ENCODE peak calls at places on chromosomes 12 and 14, in five cellular contexts. One of them, this sample, is unnamed.

GRCh38 chr12:78179346-78179745 is 348.7 kb downstream of the NAV3 start:
- DNase-seq in A549: no peak
- DNase-seq in endothelial cell of umbilical vein: no peak
- DNase-seq in K562: no peak
- DNase-seq in GM12878: no peak
- DNase-seq in this sample: no peak

GRCh38 chr14:24052656-24053547 is 1.1 kb downstream of the CARMIL3 start:
- DNase-seq in A549: no peak
- DNase-seq in endothelial cell of umbilical vein: no peak
- DNase-seq in K562: no peak
- DNase-seq in GM12878: no peak
- DNase-seq in this sample: peak

GRCh38 chr12:70451528-70451927 is 85.4 kb downstream of the KCNMB4 start:
- DNase-seq in A549: no peak
- DNase-seq in endothelial cell of umbilical vein: no peak
- DNase-seq in K562: no peak
- DNase-seq in GM12878: no peak
- DNase-seq in this sample: no peak

GRCh38 chr12:103799504-103800251 is 41.4 kb downstream of the NT5DC3 start:
- DNase-seq in A549: peak
- DNase-seq in endothelial cell of umbilical vein: no peak
- DNase-seq in K562: no peak
- DNase-seq in GM12878: no peak
- DNase-seq in this sample: peak

GRCh38 chr12:58629376-58629775 is 290.9 kb downstream of the LRIG3 start:
- DNase-seq in A549: no peak
- DNase-seq in endothelial cell of umbilical vein: no peak
- DNase-seq in K562: no peak
- DNase-seq in GM12878: no peak
- DNase-seq in this sample: no peak

GRCh38 chr12:118430516-118430915 is 54.2 kb downstream of the SUDS3 start:
- DNase-seq in A549: no peak
- DNase-seq in endothelial cell of umbilical vein: no peak
- DNase-seq in K562: no peak
- DNase-seq in GM12878: no peak
- DNase-seq in this sample: no peak

GRCh38 chr12:64205542-64205941 is 16.6 kb downstream of the KICS2 start:
- DNase-seq in A549: no peak
- DNase-seq in endothelial cell of umbilical vein: no peak
- DNase-seq in K562: no peak
- DNase-seq in GM12878: no peak
- DNase-seq in this sample: no peak

GRCh38 chr12:72679147-72679757 is 407.1 kb downstream of the TRHDE start:
- DNase-seq in A549: no peak
- DNase-seq in endothelial cell of umbilical vein: no peak
- DNase-seq in K562: no peak
- DNase-seq in GM12878: no peak
- DNase-seq in this sample: no peak

GRCh38 chr14:20652996-20653975 is 11.8 kb upstream of the OR6S1 start:
- DNase-seq in A549: peak
- DNase-seq in endothelial cell of umbilical vein: peak
- DNase-seq in K562: peak
- DNase-seq in GM12878: peak
- DNase-seq in this sample: peak

GRCh38 chr12:58966939-58967338 is 46.6 kb upstream of the LRIG3 start:
- DNase-seq in A549: peak
- DNase-seq in endothelial cell of umbilical vein: peak
- DNase-seq in K562: no peak
- DNase-seq in GM12878: no peak
- DNase-seq in this sample: no peak

GRCh38 chr14:103259184-103259583 is 74.9 kb upstream of the EIF5 start:
- DNase-seq in A549: no peak
- DNase-seq in endothelial cell of umbilical vein: no peak
- DNase-seq in K562: no peak
- DNase-seq in GM12878: no peak
- DNase-seq in this sample: no peak
- TF ChIP-seq MYC in A549: no peak
- TF ChIP-seq MYC in endothelial cell of umbilical vein: no peak
- TF ChIP-seq MYC in K562: no peak
- TF ChIP-seq MYC in GM12878: no peak
- TF ChIP-seq MYC in this sample: no peak

DNA sequence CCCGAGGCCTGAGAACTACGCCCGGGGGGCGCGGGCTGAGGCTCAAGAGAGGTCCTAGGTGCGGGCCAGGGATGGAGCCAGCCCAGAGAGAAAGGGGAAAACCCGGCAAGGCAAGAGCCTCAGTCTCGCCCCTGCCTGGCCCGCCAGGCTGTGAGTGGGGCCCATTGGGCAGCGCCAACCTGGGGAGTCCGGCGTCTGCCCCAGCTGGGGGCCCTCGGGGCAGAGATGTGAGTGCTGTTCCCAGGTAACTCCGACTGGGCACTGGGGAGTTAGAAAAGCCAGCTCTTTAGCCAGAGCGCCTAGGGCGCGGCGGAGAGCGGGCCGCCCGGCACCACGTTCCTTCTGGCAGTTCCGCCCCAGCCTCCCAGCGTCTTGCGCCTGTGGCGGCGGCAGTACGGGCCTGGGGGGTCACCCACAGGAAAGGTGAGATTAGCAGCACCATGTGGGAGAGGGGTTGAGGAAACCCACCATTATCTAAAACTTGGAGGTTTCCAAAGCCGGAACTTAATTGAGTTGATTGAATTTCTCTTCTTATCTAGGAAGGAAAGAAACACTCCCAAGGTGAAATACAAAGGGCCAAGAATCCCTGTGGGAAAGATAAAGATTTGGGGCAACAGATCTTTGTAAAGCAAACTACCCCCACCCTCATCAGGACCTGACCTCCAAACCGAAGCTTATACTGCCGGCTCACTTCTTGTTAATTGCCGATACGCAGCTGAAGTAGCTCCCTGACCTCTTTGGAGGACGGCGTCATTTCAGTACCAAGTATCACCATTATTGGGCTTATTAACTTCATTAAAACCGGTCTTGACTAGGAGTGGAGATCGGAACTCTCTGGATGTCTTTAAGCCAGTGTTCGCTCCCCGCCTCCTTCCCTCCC is 11.6 kb downstream of the OTX2 start:
- DNase-seq in A549: no peak
- DNase-seq in endothelial cell of umbilical vein: no peak
- DNase-seq in K562: no peak
- DNase-seq in GM12878: no peak
- DNase-seq in this sample: no peak
- TF ChIP-seq MYC in A549: no peak
- TF ChIP-seq MYC in endothelial cell of umbilical vein: no peak
- TF ChIP-seq MYC in K562: no peak
- TF ChIP-seq MYC in GM12878: no peak
- TF ChIP-seq MYC in this sample: no peak

GRCh38 chr14:72816287-72816686 is 77.6 kb downstream of the DPF3 start:
- DNase-seq in A549: no peak
- DNase-seq in endothelial cell of umbilical vein: no peak
- DNase-seq in K562: no peak
- DNase-seq in GM12878: no peak
- DNase-seq in this sample: no peak

GRCh38 chr14:72818998-72819397 is 74.9 kb downstream of the DPF3 start:
- DNase-seq in A549: no peak
- DNase-seq in endothelial cell of umbilical vein: no peak
- DNase-seq in K562: no peak
- DNase-seq in GM12878: no peak
- DNase-seq in this sample: no peak

GRCh38 chr14:72812292-72812851 is 81.5 kb downstream of the DPF3 start:
- DNase-seq in A549: no peak
- DNase-seq in endothelial cell of umbilical vein: no peak
- DNase-seq in K562: no peak
- DNase-seq in GM12878: no peak
- DNase-seq in this sample: no peak

GRCh38 chr14:72810201-72810600 is 83.7 kb downstream of the DPF3 start:
- DNase-seq in A549: no peak
- DNase-seq in endothelial cell of umbilical vein: no peak
- DNase-seq in K562: no peak
- DNase-seq in GM12878: no peak
- DNase-seq in this sample: no peak

DNA sequence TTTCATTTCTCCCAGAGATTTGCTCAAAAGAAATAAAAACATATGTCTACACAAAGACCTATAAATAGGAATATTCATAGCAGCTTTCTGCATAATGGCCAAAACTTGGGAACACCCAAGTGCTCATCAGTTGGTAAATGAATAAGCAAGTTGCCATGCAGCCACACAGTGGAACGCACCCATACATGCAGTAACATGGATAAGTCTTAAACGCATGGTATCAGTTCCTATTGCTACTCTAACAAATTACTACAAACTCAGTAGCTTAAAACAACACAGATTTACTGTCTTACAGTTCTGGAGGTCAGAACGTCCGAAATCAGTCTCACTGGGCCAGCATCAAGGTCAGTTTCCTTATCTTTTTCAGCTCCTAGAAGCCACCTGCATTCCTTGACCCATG is 78.4 kb downstream of the DPF3 start:
- DNase-seq in A549: no peak
- DNase-seq in endothelial cell of umbilical vein: no peak
- DNase-seq in K562: no peak
- DNase-seq in GM12878: no peak
- DNase-seq in this sample: no peak
- TF ChIP-seq MYC in A549: no peak
- TF ChIP-seq MYC in endothelial cell of umbilical vein: no peak
- TF ChIP-seq MYC in K562: no peak
- TF ChIP-seq MYC in GM12878: no peak
- TF ChIP-seq MYC in this sample: no peak

DNA sequence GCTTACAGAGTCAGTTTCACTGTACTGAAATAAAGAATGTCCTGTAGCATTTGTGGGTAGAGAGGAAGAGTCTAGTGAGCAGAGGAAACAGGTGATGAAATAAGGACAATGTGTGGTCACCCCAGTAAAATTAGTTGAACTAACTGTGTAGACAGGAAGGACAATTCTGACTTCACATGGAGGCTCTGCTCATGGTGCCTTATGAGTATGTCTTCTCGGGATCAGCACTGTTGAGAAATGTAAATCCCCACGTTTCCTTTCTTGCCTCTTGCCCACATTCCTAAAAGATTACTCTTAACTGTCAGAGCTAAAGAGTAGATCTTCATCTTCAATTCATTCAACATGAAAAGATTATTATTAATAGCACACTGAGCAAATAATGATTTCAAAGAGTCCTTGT is 113.2 kb upstream of the FLRT2 start:
- DNase-seq in A549: peak
- DNase-seq in endothelial cell of umbilical vein: peak
- DNase-seq in K562: no peak
- DNase-seq in GM12878: no peak
- DNase-seq in this sample: peak
- TF ChIP-seq MYC in A549: no peak
- TF ChIP-seq MYC in endothelial cell of umbilical vein: no peak
- TF ChIP-seq MYC in K562: no peak
- TF ChIP-seq MYC in GM12878: no peak
- TF ChIP-seq MYC in this sample: no peak

GRCh38 chr14:75125617-75126016 is 1.2 kb downstream of the NEK9 start:
- DNase-seq in A549: peak
- DNase-seq in endothelial cell of umbilical vein: peak
- DNase-seq in K562: no peak
- DNase-seq in GM12878: no peak
- DNase-seq in this sample: peak

GRCh38 chr14:75126679-75127473 is at the start of gene NEK9:
- DNase-seq in A549: peak
- DNase-seq in endothelial cell of umbilical vein: peak
- DNase-seq in K562: peak
- DNase-seq in GM12878: peak
- DNase-seq in this sample: peak

GRCh38 chr14:75121559-75121958 is 5.3 kb downstream of the NEK9 start:
- DNase-seq in A549: no peak
- DNase-seq in endothelial cell of umbilical vein: no peak
- DNase-seq in K562: no peak
- DNase-seq in GM12878: no peak
- DNase-seq in this sample: no peak

GRCh38 chr14:75126121-75126544 is 715 bp downstream of the NEK9 start:
- DNase-seq in A549: no peak
- DNase-seq in endothelial cell of umbilical vein: peak
- DNase-seq in K562: peak
- DNase-seq in GM12878: no peak
- DNase-seq in this sample: peak

DNA sequence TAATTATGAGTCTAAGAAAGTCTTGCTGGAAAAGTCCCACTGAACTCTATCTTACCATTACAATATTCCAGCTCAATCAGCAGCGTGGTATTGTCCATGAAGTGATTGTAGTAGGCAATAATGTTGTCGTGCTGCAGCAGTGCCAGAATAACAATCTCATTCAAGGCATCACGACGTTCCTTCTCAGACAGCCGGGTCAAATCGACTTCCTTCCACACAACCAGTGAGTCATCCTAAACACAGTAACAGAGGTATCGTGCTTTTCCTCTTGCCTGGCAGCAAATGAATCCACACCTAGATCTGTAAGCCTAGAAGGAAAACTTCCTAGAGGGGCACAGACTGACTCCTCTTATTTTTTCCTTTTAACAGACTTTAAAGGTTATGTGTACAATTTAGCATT is 2.9 kb downstream of the NEK9 start:
- DNase-seq in A549: peak
- DNase-seq in endothelial cell of umbilical vein: peak
- DNase-seq in K562: peak
- DNase-seq in GM12878: no peak
- DNase-seq in this sample: peak
- TF ChIP-seq MYC in A549: no peak
- TF ChIP-seq MYC in endothelial cell of umbilical vein: no peak
- TF ChIP-seq MYC in K562: no peak
- TF ChIP-seq MYC in GM12878: no peak
- TF ChIP-seq MYC in this sample: no peak

GRCh38 chr12:83404521-83404920 is 717.8 kb downstream of the TMTC2 start:
- DNase-seq in A549: no peak
- DNase-seq in endothelial cell of umbilical vein: no peak
- DNase-seq in K562: no peak
- DNase-seq in GM12878: no peak
- DNase-seq in this sample: no peak

GRCh38 chr12:83408841-83409240 is 722.1 kb downstream of the TMTC2 start:
- DNase-seq in A549: no peak
- DNase-seq in endothelial cell of umbilical vein: no peak
- DNase-seq in K562: no peak
- DNase-seq in GM12878: no peak
- DNase-seq in this sample: no peak

DNA sequence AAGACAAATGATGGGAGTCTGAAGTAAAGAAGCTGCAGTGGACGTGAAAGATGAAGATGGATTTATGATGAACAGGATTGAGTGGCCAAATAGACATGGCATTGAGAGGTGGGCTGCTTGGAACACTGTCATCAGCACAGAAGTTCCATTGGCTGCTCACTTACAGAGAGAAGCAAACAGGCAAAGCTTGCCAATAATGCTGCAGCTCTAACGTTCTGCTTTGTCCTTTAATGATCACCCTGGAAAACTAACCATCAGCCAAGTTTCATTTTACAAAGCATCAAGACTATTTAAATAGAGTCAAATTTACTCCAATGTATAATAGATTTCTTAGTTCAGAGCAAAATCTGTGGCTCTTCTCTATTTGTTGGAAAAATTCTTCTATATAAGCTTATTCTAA is 721.5 kb downstream of the TMTC2 start:
- DNase-seq in A549: no peak
- DNase-seq in endothelial cell of umbilical vein: no peak
- DNase-seq in K562: no peak
- DNase-seq in GM12878: no peak
- DNase-seq in this sample: no peak
- TF ChIP-seq MYC in A549: no peak
- TF ChIP-seq MYC in endothelial cell of umbilical vein: no peak
- TF ChIP-seq MYC in K562: no peak
- TF ChIP-seq MYC in GM12878: no peak
- TF ChIP-seq MYC in this sample: no peak

GRCh38 chr14:101347893-101348777 is 213.2 kb upstream of the DIO3 start:
- DNase-seq in A549: no peak
- DNase-seq in endothelial cell of umbilical vein: no peak
- DNase-seq in K562: no peak
- DNase-seq in GM12878: no peak
- DNase-seq in this sample: no peak
- TF ChIP-seq MYC in A549: no peak
- TF ChIP-seq MYC in endothelial cell of umbilical vein: no peak
- TF ChIP-seq MYC in K562: no peak
- TF ChIP-seq MYC in GM12878: no peak
- TF ChIP-seq MYC in this sample: no peak

GRCh38 chr12:46160081-46160980 is 108.5 kb downstream of the SLC38A1 start:
- DNase-seq in A549: no peak
- DNase-seq in endothelial cell of umbilical vein: no peak
- DNase-seq in K562: no peak
- DNase-seq in GM12878: no peak
- DNase-seq in this sample: no peak
- TF ChIP-seq MYC in A549: no peak
- TF ChIP-seq MYC in endothelial cell of umbilical vein: no peak
- TF ChIP-seq MYC in K562: no peak
- TF ChIP-seq MYC in GM12878: no peak
- TF ChIP-seq MYC in this sample: no peak